ENCODE peak calls at places on chromosome 22, in ten cellular contexts. H is astrocyte of the cerebellum, U is psoas muscle, G is heart right ventricle, R is choroid plexus epithelial cell, Q is pancreas, I is GM23248, Y is IMR-90, B is spleen, M is ovary. C is an unnamed sample.

GRCh38 chr22:30889996-30890480 is 78.5 kb downstream of the MORC2 start:
- DNase-seq in H (no peak), U (no peak), G (no peak), R (no peak), Q (no peak), I (no peak), Y (no peak), B (peak), M (no peak), C (no peak)

GRCh38 chr22:47139790-47140119 is 377.3 kb downstream of the TBC1D22A start:
- DNase-seq in H (no peak), U (no peak), G (no peak), R (no peak), Q (no peak), I (no peak), Y (no peak), B (no peak), M (no peak), C (no peak)

GRCh38 chr22:36658900-36659299 is 44.7 kb downstream of the CACNG2 start:
- DNase-seq in H (peak), U (no peak), G (no peak), R (no peak), Q (no peak), I (peak), Y (no peak), B (no peak), M (no peak), C (peak)

GRCh38 chr22:36015806-36016519 is 12.7 kb downstream of the RBFOX2 start:
- DNase-seq in H (no peak), U (no peak), G (no peak), R (no peak), Q (no peak), I (peak), Y (no peak), B (no peak), M (no peak), C (no peak)

GRCh38 chr22:42688241-42688913 is 32.3 kb downstream of the A4GALT start:
- DNase-seq in H (peak), U (peak), G (peak), R (peak), Q (peak), I (peak), Y (peak), B (no peak), M (peak), C (peak)

GRCh38 chr22:27885977-27886842 is 32.8 kb downstream of the PITPNB start:
- DNase-seq in H (peak), U (no peak), G (peak), R (peak), Q (no peak), I (peak), Y (peak), B (no peak), M (peak), C (peak)

GRCh38 chr22:27220349-27220748 is 563.0 kb downstream of the MIAT start:
- DNase-seq in H (peak), U (peak), G (no peak), R (peak), Q (no peak), I (peak), Y (peak), B (no peak), M (no peak), C (peak)

GRCh38 chr22:16824718-16825687 is at the start of gene XKR3:
- DNase-seq in H (no peak), U (no peak), G (no peak), R (no peak), Q (no peak), I (peak), Y (no peak), B (no peak), M (no peak), C (no peak)

GRCh38 chr22:31628969-31629723 is 32.9 kb downstream of the PISD start:
- DNase-seq in H (no peak), U (no peak), G (no peak), R (no peak), Q (no peak), I (no peak), Y (no peak), B (peak), M (no peak), C (no peak)

GRCh38 chr22:37043828-37044538 is 7.6 kb upstream of the KCTD17 start:
- DNase-seq in H (no peak), U (peak), G (peak), R (peak), Q (peak), I (peak), Y (peak), B (peak), M (peak), C (peak)

GRCh38 chr22:36221799-36222751 is 17.3 kb downstream of the APOL2 start:
- DNase-seq in H (no peak), U (peak), G (peak), R (peak), Q (no peak), I (peak), Y (no peak), B (peak), M (peak), C (peak)

GRCh38 chr22:22037229-22037628 is 54.6 kb upstream of the TOP3B start:
- DNase-seq in H (no peak), U (no peak), G (no peak), R (no peak), Q (no peak), I (no peak), Y (no peak), B (no peak), M (no peak), C (no peak)

GRCh38 chr22:30295576-30295975 is 6.3 kb upstream of the CASTOR1 start:
- DNase-seq in H (no peak), U (no peak), G (no peak), R (no peak), Q (no peak), I (no peak), Y (no peak), B (no peak), M (no peak), C (no peak)

GRCh38 chr22:27247691-27248434 is 553.7 kb downstream of the MN1 start:
- DNase-seq in H (no peak), U (peak), G (peak), R (peak), Q (no peak), I (peak), Y (no peak), B (no peak), M (peak), C (no peak)

GRCh38 chr22:25237503-25237902 is 18.1 kb downstream of the CRYBB2 start:
- DNase-seq in H (no peak), U (no peak), G (no peak), R (no peak), Q (no peak), I (no peak), Y (no peak), B (no peak), M (no peak), C (no peak)

GRCh38 chr22:27720860-27721259 is 80.7 kb downstream of the MN1 start:
- DNase-seq in H (no peak), U (peak), G (no peak), R (no peak), Q (no peak), I (peak), Y (no peak), B (peak), M (no peak), C (peak)

GRCh38 chr22:24290459-24290858 is 19.8 kb downstream of the SPECC1L start:
- DNase-seq in H (no peak), U (no peak), G (no peak), R (no peak), Q (no peak), I (peak), Y (peak), B (no peak), M (no peak), C (no peak)

GRCh38 chr22:29093501-29093921 is 20.7 kb downstream of the KREMEN1 start:
- DNase-seq in H (peak), U (no peak), G (peak), R (no peak), Q (no peak), I (peak), Y (peak), B (no peak), M (peak), C (no peak)

GRCh38 chr22:30253205-30253852 is 6.8 kb upstream of the LIF start:
- DNase-seq in H (no peak), U (peak), G (peak), R (no peak), Q (no peak), I (peak), Y (peak), B (no peak), M (peak), C (no peak)

GRCh38 chr22:33909906-33910305 is 10.4 kb downstream of the LARGE1 start:
- DNase-seq in H (no peak), U (no peak), G (no peak), R (no peak), Q (no peak), I (peak), Y (no peak), B (no peak), M (no peak), C (no peak)

GRCh38 chr22:24370426-24370825 is 57.0 kb upstream of the ADORA2A start:
- DNase-seq in H (no peak), U (no peak), G (no peak), R (no peak), Q (no peak), I (peak), Y (no peak), B (no peak), M (no peak), C (no peak)

GRCh38 chr22:35467788-35468187 is 67.8 kb downstream of the MCM5 start:
- DNase-seq in H (no peak), U (peak), G (peak), R (peak), Q (no peak), I (peak), Y (peak), B (peak), M (peak), C (no peak)

GRCh38 chr22:33898121-33898520 is 22.2 kb downstream of the LARGE1 start:
- DNase-seq in H (no peak), U (no peak), G (no peak), R (no peak), Q (no peak), I (no peak), Y (no peak), B (no peak), M (no peak), C (no peak)

GRCh38 chr22:46373166-46373565 is 37.7 kb downstream of the TRMU start:
- DNase-seq in H (no peak), U (no peak), G (no peak), R (no peak), Q (no peak), I (no peak), Y (no peak), B (no peak), M (no peak), C (no peak)

GRCh38 chr22:30610299-30610698 is 3.3 kb downstream of the TCN2 start:
- DNase-seq in H (no peak), U (peak), G (no peak), R (no peak), Q (no peak), I (no peak), Y (no peak), B (no peak), M (no peak), C (no peak)

GRCh38 chr22:25404923-25405853 is 159.3 kb upstream of the GRK3 start:
- DNase-seq in H (no peak), U (peak), G (peak), R (peak), Q (peak), I (peak), Y (peak), B (peak), M (peak), C (peak)

GRCh38 chr22:24432059-24432853 is 4.9 kb downstream of the ADORA2A start:
- DNase-seq in H (no peak), U (no peak), G (peak), R (peak), Q (peak), I (peak), Y (peak), B (peak), M (peak), C (peak)

GRCh38 chr22:30867746-30868662 is 100.6 kb downstream of the MORC2 start:
- DNase-seq in H (no peak), U (no peak), G (no peak), R (no peak), Q (peak), I (no peak), Y (no peak), B (peak), M (peak), C (no peak)

GRCh38 chr22:37215890-37216289 is 3.6 kb upstream of the SSTR3 start:
- DNase-seq in H (no peak), U (no peak), G (no peak), R (no peak), Q (no peak), I (no peak), Y (no peak), B (no peak), M (no peak), C (no peak)

GRCh38 chr22:42397332-42398246 is 34.6 kb downstream of the NFAM1 start:
- DNase-seq in H (no peak), U (no peak), G (peak), R (no peak), Q (no peak), I (no peak), Y (no peak), B (peak), M (no peak), C (no peak)

GRCh38 chr22:26259510-26259909 is 90.2 kb downstream of the SEZ6L start:
- DNase-seq in H (no peak), U (no peak), G (peak), R (peak), Q (no peak), I (peak), Y (peak), B (no peak), M (no peak), C (peak)

GRCh38 chr22:43173566-43173965 is 13.4 kb downstream of the TTLL12 start:
- DNase-seq in H (no peak), U (no peak), G (no peak), R (no peak), Q (no peak), I (no peak), Y (no peak), B (peak), M (no peak), C (no peak)

GRCh38 chr22:37681556-37682049 is 4.5 kb upstream of the NOL12 start:
- DNase-seq in H (peak), U (peak), G (peak), R (peak), Q (peak), I (peak), Y (peak), B (peak), M (peak), C (peak)

GRCh38 chr22:25334091-25334490 is 114.7 kb downstream of the CRYBB2 start:
- DNase-seq in H (no peak), U (peak), G (peak), R (peak), Q (peak), I (peak), Y (peak), B (no peak), M (no peak), C (peak)

GRCh38 chr22:48099671-48100070 is 1337.2 kb downstream of the TBC1D22A start:
- DNase-seq in H (no peak), U (no peak), G (no peak), R (no peak), Q (no peak), I (no peak), Y (no peak), B (no peak), M (no peak), C (no peak)

GRCh38 chr22:17056807-17057206 is 28.0 kb upstream of the IL17RA start:
- DNase-seq in H (no peak), U (no peak), G (no peak), R (no peak), Q (no peak), I (no peak), Y (no peak), B (no peak), M (no peak), C (no peak)

GRCh38 chr22:29617922-29618629 is 14.6 kb downstream of the NF2 start:
- DNase-seq in H (no peak), U (no peak), G (no peak), R (peak), Q (no peak), I (peak), Y (peak), B (no peak), M (no peak), C (peak)

GRCh38 chr22:48083502-48083901 is 1321.1 kb downstream of the TBC1D22A start:
- DNase-seq in H (no peak), U (no peak), G (no peak), R (no peak), Q (no peak), I (no peak), Y (no peak), B (peak), M (no peak), C (no peak)

GRCh38 chr22:38872172-38872830 is at the start of gene CBX6:
- DNase-seq in H (peak), U (peak), G (peak), R (peak), Q (peak), I (peak), Y (peak), B (peak), M (peak), C (peak)

GRCh38 chr22:38871360-38872171 is 450 bp downstream of the CBX6 start:
- DNase-seq in H (no peak), U (no peak), G (no peak), R (no peak), Q (peak), I (peak), Y (no peak), B (peak), M (peak), C (no peak)

GRCh38 chr22:38874529-38875222 is 2.7 kb upstream of the CBX6 start:
- DNase-seq in H (no peak), U (no peak), G (no peak), R (no peak), Q (no peak), I (no peak), Y (no peak), B (no peak), M (no peak), C (peak)

GRCh38 chr22:38872831-38873248 is 824 bp upstream of the CBX6 start:
- DNase-seq in H (no peak), U (peak), G (peak), R (peak), Q (peak), I (peak), Y (peak), B (peak), M (peak), C (no peak)

GRCh38 chr22:38873469-38874411 is 1.7 kb upstream of the CBX6 start:
- DNase-seq in H (no peak), U (no peak), G (no peak), R (no peak), Q (no peak), I (peak), Y (no peak), B (no peak), M (no peak), C (peak)
- H3K4me3 ChIP-seq in H (no peak), U (peak), G (peak), R (no peak), Q (peak), I (peak), Y (no peak), B (peak), M (peak), C (no peak)

GRCh38 chr22:49671331-49672012 is 156.2 kb downstream of the BRD1 start:
- DNase-seq in H (no peak), U (no peak), G (no peak), R (no peak), Q (no peak), I (no peak), Y (no peak), B (no peak), M (no peak), C (no peak)
- H3K4me3 ChIP-seq in H (no peak), U (peak), G (peak), R (no peak), Q (no peak), I (no peak), Y (no peak), B (peak), M (no peak), C (no peak)

GRCh38 chr22:49716441-49716840 is 111.2 kb downstream of the BRD1 start:
- DNase-seq in H (no peak), U (no peak), G (no peak), R (no peak), Q (no peak), I (no peak), Y (no peak), B (peak), M (no peak), C (no peak)
- H3K4me3 ChIP-seq in H (no peak), U (no peak), G (no peak), R (no peak), Q (no peak), I (no peak), Y (no peak), B (no peak), M (no peak), C (no peak)

DNA sequence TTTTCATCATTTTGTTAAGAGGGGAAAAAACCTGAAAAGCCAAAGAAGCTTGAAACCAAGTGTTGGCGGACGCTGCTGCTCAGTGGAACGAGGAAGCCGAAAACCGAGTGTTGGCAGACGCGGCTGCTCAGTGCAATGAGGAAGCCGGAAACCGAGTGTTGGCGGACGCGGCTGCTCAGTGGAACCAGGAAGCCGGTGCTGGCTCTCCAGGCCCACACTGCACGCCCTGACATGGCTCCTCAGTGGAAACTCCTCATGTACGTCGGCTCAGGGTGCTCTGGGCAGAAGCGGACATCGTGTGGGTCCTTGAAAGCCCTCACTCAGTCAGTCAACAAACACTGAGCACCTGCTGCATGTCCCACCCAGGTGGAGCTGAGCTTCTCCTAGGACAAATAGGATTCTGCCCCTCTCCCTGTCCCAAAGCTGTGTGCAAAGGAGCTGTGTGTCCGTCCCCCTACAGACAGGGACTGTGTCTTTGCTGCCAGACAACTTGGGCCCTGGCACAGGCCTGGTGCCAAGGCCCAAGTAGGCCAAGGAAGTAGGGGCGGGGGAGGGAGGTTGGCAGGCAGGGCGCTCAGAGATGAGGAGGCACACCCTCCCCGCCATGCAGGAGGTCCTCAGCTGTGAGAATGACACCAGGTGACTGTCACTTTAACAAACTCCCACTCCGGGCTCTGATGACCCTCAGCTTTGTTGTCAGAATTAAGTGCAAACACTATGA is 37.3 kb downstream of the PHF21B start:
- DNase-seq in H (no peak), U (no peak), G (no peak), R (no peak), Q (no peak), I (no peak), Y (peak), B (no peak), M (no peak), C (peak)
- H3K4me3 ChIP-seq in H (no peak), U (no peak), G (no peak), R (no peak), Q (no peak), I (no peak), Y (no peak), B (no peak), M (no peak), C (no peak)

GRCh38 chr22:40586781-40587180 is 49.7 kb downstream of the MRTFA start:
- DNase-seq in H (no peak), U (no peak), G (no peak), R (no peak), Q (no peak), I (no peak), Y (no peak), B (no peak), M (no peak), C (no peak)
- H3K4me3 ChIP-seq in H (no peak), U (no peak), G (no peak), R (no peak), Q (no peak), I (no peak), Y (no peak), B (no peak), M (no peak), C (no peak)

GRCh38 chr22:32803020-32803758 is 1.7 kb downstream of the TIMP3 start:
- DNase-seq in H (no peak), U (no peak), G (no peak), R (peak), Q (no peak), I (peak), Y (peak), B (no peak), M (no peak), C (peak)
- H3K4me3 ChIP-seq in H (peak), U (peak), G (peak), R (peak), Q (peak), I (peak), Y (peak), B (peak), M (peak), C (peak)

GRCh38 chr22:39721456-39722325 is 151.1 kb downstream of the CACNA1I start:
- DNase-seq in H (no peak), U (no peak), G (no peak), R (no peak), Q (peak), I (no peak), Y (no peak), B (peak), M (no peak), C (no peak)
- H3K4me3 ChIP-seq in H (no peak), U (no peak), G (no peak), R (no peak), Q (no peak), I (no peak), Y (no peak), B (no peak), M (no peak), C (no peak)